ENCODE peak calls at places on chromosome 19, in ten cellular contexts. Z is SJSA1; Y is Caco-2; Q is cardiac muscle cell; F is SJCRH30; V is IMR-90; O is CD4-positive, alpha-beta memory T cell; L is CD8-positive, alpha-beta T cell; K is breast epithelium; H is tibial artery. M is an unnamed sample. For H3K4me1, the result is how much of the 10 kb centered on the place peaks cover.

GRCh38 chr19:53101518-53101917 is 1.7 kb downstream of the ZNF160 start:
- DNase-seq in Z (no peak), Y (no peak), Q (no peak), F (no peak), V (peak), O (no peak), L (no peak), K (no peak), H (no peak), M (no peak)

GRCh38 chr19:38543807-38544568 is 73.8 kb downstream of the MAP4K1 start:
- DNase-seq in Z (peak), Y (peak), Q (peak), F (peak), V (peak), O (no peak), L (no peak), K (peak), H (peak), M (peak)

GRCh38 chr19:6828698-6829633 is 56.5 kb downstream of the VAV1 start:
- DNase-seq in Z (no peak), Y (no peak), Q (no peak), F (peak), V (no peak), O (no peak), L (no peak), K (no peak), H (no peak), M (no peak)

GRCh38 chr19:13195678-13196077 is 45.5 kb downstream of the IER2 start:
- DNase-seq in Z (no peak), Y (peak), Q (peak), F (no peak), V (no peak), O (peak), L (peak), K (no peak), H (no peak), M (no peak)

GRCh38 chr19:10510301-10510802 is 6.9 kb downstream of the S1PR5 start:
- DNase-seq in Z (no peak), Y (no peak), Q (peak), F (peak), V (no peak), O (peak), L (peak), K (no peak), H (no peak), M (no peak)

GRCh38 chr19:11495481-11495880 is 10.2 kb downstream of the ZNF653 start:
- DNase-seq in Z (no peak), Y (no peak), Q (no peak), F (no peak), V (no peak), O (no peak), L (no peak), K (no peak), H (no peak), M (no peak)

GRCh38 chr19:36257512-36257876 is 42.6 kb downstream of the ZNF146 start:
- DNase-seq in Z (no peak), Y (no peak), Q (no peak), F (no peak), V (no peak), O (no peak), L (no peak), K (no peak), H (no peak), M (no peak)

GRCh38 chr19:29293292-29293691 is 80.3 kb upstream of the UQCRFS1 start:
- DNase-seq in Z (no peak), Y (no peak), Q (no peak), F (no peak), V (no peak), O (no peak), L (no peak), K (no peak), H (no peak), M (peak)

GRCh38 chr19:29381353-29382203 is 144.2 kb upstream of the VSTM2B start:
- DNase-seq in Z (no peak), Y (peak), Q (no peak), F (no peak), V (no peak), O (no peak), L (no peak), K (peak), H (no peak), M (no peak)

GRCh38 chr19:52735734-52736133 is 890 bp upstream of the ZNF611 start:
- DNase-seq in Z (no peak), Y (peak), Q (peak), F (peak), V (no peak), O (no peak), L (no peak), K (peak), H (peak), M (peak)

GRCh38 chr19:21474671-21475181 is 30.7 kb upstream of the ZNF429 start:
- DNase-seq in Z (no peak), Y (no peak), Q (peak), F (no peak), V (peak), O (peak), L (peak), K (peak), H (peak), M (peak)

DNA sequence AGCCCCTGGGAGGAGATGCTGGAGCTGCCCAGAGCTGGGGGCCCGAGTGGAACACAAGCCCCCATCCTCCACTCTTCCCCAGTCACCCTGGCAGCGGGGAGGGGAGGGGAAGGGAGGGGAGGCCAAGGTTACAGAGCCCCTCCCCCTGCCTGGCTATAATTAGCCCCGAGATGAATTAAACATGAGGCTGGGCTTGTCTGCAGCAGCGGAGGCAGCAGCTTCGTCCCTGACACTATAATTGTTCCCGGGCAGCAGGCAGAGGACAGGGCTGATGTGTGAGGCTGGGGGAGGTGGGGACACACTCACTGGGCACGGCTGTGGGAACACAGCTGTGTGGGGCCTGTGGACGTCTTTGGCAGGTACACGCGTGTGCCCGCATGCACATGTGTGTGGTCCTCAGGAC is 28.3 kb downstream of the TINCR start:
- DNase-seq in Z (no peak), Y (no peak), Q (peak), F (no peak), V (no peak), O (no peak), L (no peak), K (no peak), H (no peak), M (no peak)
- H3K4me1 ChIP-seq in Z (under half), Y (under half), Q (under half), F (under half), V (under half), O (under half), L (under half), K (under half), H (under half), M (under half)

DNA sequence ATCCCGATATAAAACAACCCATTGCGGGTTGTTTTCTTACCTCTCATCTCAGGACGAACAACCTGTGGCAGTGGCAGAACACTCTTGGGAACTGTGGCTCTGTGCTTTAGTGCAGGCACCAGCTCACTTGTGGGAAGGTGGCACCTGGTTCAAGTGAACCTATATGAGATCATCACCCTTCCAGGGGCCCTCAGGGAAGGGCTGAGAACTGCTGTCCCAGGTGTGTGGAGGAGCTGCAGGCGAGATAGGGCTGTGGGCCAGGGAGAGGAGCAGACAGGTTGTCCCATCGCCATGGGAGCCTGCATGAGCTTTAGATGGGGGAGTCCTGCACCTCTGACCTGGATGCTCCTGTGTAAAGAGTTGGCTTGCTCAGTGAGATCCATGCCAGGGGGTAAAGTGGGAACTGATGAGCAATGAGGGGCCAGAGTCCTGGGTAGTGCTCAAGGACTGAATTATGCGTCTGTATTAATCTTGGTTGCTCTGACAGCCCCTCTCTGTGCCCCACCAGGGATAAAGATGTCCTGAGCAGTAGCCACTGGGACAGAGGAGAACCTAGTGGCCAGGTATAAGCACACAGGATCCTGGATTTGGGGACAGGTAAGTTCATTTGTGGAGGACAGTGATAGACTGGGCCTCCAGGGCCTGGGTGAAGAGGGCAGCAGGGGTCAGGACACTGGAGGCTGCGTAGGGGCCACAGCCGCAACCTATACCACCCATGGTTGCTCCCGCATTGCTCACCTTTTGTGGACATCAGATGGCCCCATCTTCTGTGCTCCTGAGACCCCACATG is 8.7 kb downstream of the CEACAM4 start:
- DNase-seq in Z (no peak), Y (no peak), Q (no peak), F (no peak), V (no peak), O (no peak), L (no peak), K (no peak), H (no peak), M (no peak)
- H3K4me1 ChIP-seq in Z (under half), Y (under half), Q (under half), F (under half), V (under half), O (under half), L (under half), K (under half), H (under half), M (under half)

GRCh38 chr19:55641376-55642152 is 762 bp downstream of the ZNF580 start:
- DNase-seq in Z (no peak), Y (peak), Q (peak), F (no peak), V (peak), O (no peak), L (peak), K (no peak), H (peak), M (no peak)

GRCh38 chr19:55638864-55639359 is 1.9 kb upstream of the ZNF580 start:
- DNase-seq in Z (no peak), Y (peak), Q (peak), F (peak), V (peak), O (peak), L (peak), K (no peak), H (no peak), M (peak)

GRCh38 chr19:55642153-55643002 is 1.1 kb upstream of the ZNF581 start:
- DNase-seq in Z (no peak), Y (peak), Q (peak), F (no peak), V (no peak), O (no peak), L (peak), K (no peak), H (no peak), M (peak)

GRCh38 chr19:55640043-55640576 is 692 bp upstream of the ZNF580 start:
- DNase-seq in Z (no peak), Y (peak), Q (no peak), F (no peak), V (peak), O (peak), L (peak), K (no peak), H (peak), M (peak)

DNA sequence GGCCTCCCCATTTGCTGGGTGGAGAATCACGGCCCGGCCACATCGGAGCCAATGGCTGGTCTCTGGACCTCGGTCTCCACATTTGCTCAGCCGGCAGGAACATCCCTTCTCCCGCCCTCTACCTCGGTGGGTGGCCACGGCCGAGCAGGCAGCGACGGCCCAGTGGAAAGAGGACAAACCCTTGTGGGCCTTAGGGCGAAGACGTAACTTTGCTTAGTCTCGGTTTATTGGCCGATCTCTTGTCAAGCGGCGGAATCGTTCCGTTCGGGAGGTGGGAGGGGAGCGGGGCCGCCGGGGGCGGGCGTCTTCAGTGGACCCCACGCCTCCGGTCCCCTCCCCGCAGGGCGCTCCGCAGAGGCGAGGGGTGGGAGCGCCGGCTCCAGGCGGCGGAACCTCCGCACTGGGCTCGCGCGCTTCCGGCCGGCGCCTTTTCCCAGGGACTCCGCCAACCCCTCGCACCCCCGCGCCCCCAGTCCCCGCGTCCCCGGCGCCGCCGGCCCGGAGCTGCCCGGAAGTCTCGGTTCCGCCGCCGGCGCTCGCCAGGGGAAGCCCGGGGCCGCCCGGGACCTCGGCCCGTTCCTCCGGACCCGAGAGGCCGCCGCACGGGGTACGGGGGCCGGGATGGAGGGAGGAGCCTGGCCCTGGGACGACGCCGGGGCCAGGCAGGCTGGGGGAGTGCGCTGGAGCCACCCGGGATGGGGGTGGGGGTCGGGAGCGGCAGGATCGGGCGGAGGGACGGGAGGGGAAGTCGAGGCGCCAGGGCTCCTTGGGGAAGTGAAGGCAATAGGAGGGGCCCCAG is at the start of gene ZNF580:
- DNase-seq in Z (peak), Y (peak), Q (peak), F (peak), V (peak), O (peak), L (peak), K (peak), H (no peak), M (peak)
- H3K4me1 ChIP-seq in Z (under half), Y (under half), Q (under half), F (under half), V (under half), O (half or more), L (half or more), K (under half), H (half or more), M (half or more)

GRCh38 chr19:1410136-1410786 is 2.9 kb downstream of the DAZAP1 start:
- DNase-seq in Z (no peak), Y (no peak), Q (no peak), F (no peak), V (peak), O (no peak), L (no peak), K (no peak), H (no peak), M (no peak)
- H3K4me1 ChIP-seq in Z (under half), Y (under half), Q (under half), F (under half), V (under half), O (half or more), L (half or more), K (under half), H (half or more), M (half or more)

M was measured in upper lobe of right lung.